ENCODE peak calls at places on chromosomes 13 and 19, in four cellular contexts. U, G, H and Y are unnamed samples.
A peak's percentile ranks its signal among the peaks of the same experiment; 100 is the strongest.

GRCh38 chr13:76803831-76804230 is 82.4 kb downstream of the KCTD12 start:
- DNase-seq in U (no peak), G (no peak), H (no peak), Y (no peak)

GRCh38 chr19:14733574-14733973 is 43.7 kb downstream of the ZNF333 start:
- DNase-seq in U (no peak), G (no peak), H (no peak), Y (no peak)

GRCh38 chr19:13692096-13692495 is 72.2 kb upstream of the MRI1 start:
- DNase-seq in U (no peak), G (peak; percentile 65), H (no peak), Y (peak; percentile 64)

GRCh38 chr19:42290523-42291436 is 11.2 kb upstream of the PRR19 start:
- DNase-seq in U (no peak), G (peak; percentile 39), H (no peak), Y (no peak)

GRCh38 chr19:33819875-33820781 is 23.5 kb downstream of the KCTD15 start:
- DNase-seq in U (peak; percentile 84), G (peak; percentile 76), H (no peak), Y (peak; percentile 27)

GRCh38 chr19:6416658-6417405 is 7.8 kb downstream of the KHSRP start:
- DNase-seq in U (no peak), G (no peak), H (no peak), Y (no peak)

GRCh38 chr19:16773259-16773658 is 53.6 kb downstream of the NWD1 start:
- DNase-seq in U (no peak), G (no peak), H (no peak), Y (no peak)

GRCh38 chr13:73274147-73274546 is 215.3 kb downstream of the KLF5 start:
- DNase-seq in U (no peak), G (peak; percentile 69), H (no peak), Y (peak; percentile 64)

GRCh38 chr19:55490478-55491436 is 2.5 kb downstream of the SSC5D start:
- DNase-seq in U (no peak), G (no peak), H (no peak), Y (no peak)

GRCh38 chr19:16649734-16650133 is 10.2 kb downstream of the SMIM7 start:
- DNase-seq in U (peak; percentile 63), G (no peak), H (no peak), Y (no peak)

GRCh38 chr13:113981201-113981605 is 7.3 kb upstream of the C13orf46 start:
- DNase-seq in U (no peak), G (no peak), H (peak; percentile 71), Y (no peak)

GRCh38 chr13:101875717-101876393 is 423.4 kb downstream of the ITGBL1 start:
- DNase-seq in U (no peak), G (peak; percentile 8), H (no peak), Y (peak; percentile 20)

GRCh38 chr19:19034204-19034624 is 811 bp downstream of the ARMC6 start:
- DNase-seq in U (no peak), G (peak; percentile 76), H (peak; percentile 84), Y (peak; percentile 75)

GRCh38 chr19:21202865-21203494 is 61.1 kb downstream of the ZNF431 start:
- DNase-seq in U (no peak), G (peak; percentile 64), H (peak; percentile 1), Y (peak; percentile 15)

GRCh38 chr13:32124743-32125142 is 93.2 kb downstream of the FRY start:
- DNase-seq in U (no peak), G (no peak), H (no peak), Y (no peak)

GRCh38 chr13:27076411-27076810 is 95.2 kb downstream of the USP12 start:
- DNase-seq in U (no peak), G (no peak), H (no peak), Y (no peak)

GRCh38 chr13:99378985-99379734 is 72.0 kb upstream of the GPR183 start:
- DNase-seq in U (no peak), G (no peak), H (no peak), Y (no peak)

GRCh38 chr13:98172570-98173405 is 4.3 kb downstream of the RNF113B start:
- DNase-seq in U (no peak), G (peak; percentile 28), H (no peak), Y (no peak)

GRCh38 chr19:17079710-17080440 is 4.3 kb downstream of the MYO9B start:
- DNase-seq in U (peak; percentile 94), G (peak; percentile 99), H (no peak), Y (peak; percentile 99)